ENCODE peak calls at places on chromosome 10, in four cellular contexts. One of them, this sample, is unnamed.

GRCh38 chr10:786666-787512 is 97.4 kb upstream of the DIP2C start:
- DNase-seq in activated CD8-positive, alpha-beta memory T cell treated with anti-CD3 and anti-CD28 coated beads for 48 hours: no peak
- DNase-seq in CD8-positive, alpha-beta T cell: no peak
- DNase-seq in hypothalamus: no peak
- DNase-seq in this sample: no peak

GRCh38 chr10:116085333-116085732 is 187.7 kb downstream of the GFRA1 start:
- DNase-seq in activated CD8-positive, alpha-beta memory T cell treated with anti-CD3 and anti-CD28 coated beads for 48 hours: no peak
- DNase-seq in CD8-positive, alpha-beta T cell: no peak
- DNase-seq in hypothalamus: no peak
- DNase-seq in this sample: no peak

GRCh38 chr10:33052476-33052875 is 94.4 kb upstream of the ITGB1 start:
- DNase-seq in activated CD8-positive, alpha-beta memory T cell treated with anti-CD3 and anti-CD28 coated beads for 48 hours: no peak
- DNase-seq in CD8-positive, alpha-beta T cell: no peak
- DNase-seq in hypothalamus: no peak
- DNase-seq in this sample: no peak

GRCh38 chr10:49037187-49037586 is 78.1 kb downstream of the VSTM4 start:
- DNase-seq in activated CD8-positive, alpha-beta memory T cell treated with anti-CD3 and anti-CD28 coated beads for 48 hours: no peak
- DNase-seq in CD8-positive, alpha-beta T cell: no peak
- DNase-seq in hypothalamus: no peak
- DNase-seq in this sample: no peak

GRCh38 chr10:102744374-102745051 is 765 bp downstream of the WBP1L start:
- DNase-seq in activated CD8-positive, alpha-beta memory T cell treated with anti-CD3 and anti-CD28 coated beads for 48 hours: no peak
- DNase-seq in CD8-positive, alpha-beta T cell: no peak
- DNase-seq in hypothalamus: no peak
- DNase-seq in this sample: no peak

GRCh38 chr10:75540357-75541335 is 109.2 kb downstream of the LRMDA start:
- DNase-seq in activated CD8-positive, alpha-beta memory T cell treated with anti-CD3 and anti-CD28 coated beads for 48 hours: no peak
- DNase-seq in CD8-positive, alpha-beta T cell: no peak
- DNase-seq in hypothalamus: no peak
- DNase-seq in this sample: no peak

GRCh38 chr10:35447693-35448407 is 111.5 kb downstream of the CCNY start:
- DNase-seq in activated CD8-positive, alpha-beta memory T cell treated with anti-CD3 and anti-CD28 coated beads for 48 hours: no peak
- DNase-seq in CD8-positive, alpha-beta T cell: peak
- DNase-seq in hypothalamus: no peak
- DNase-seq in this sample: peak

GRCh38 chr10:129098517-129098916 is 368.5 kb upstream of the MGMT start:
- DNase-seq in activated CD8-positive, alpha-beta memory T cell treated with anti-CD3 and anti-CD28 coated beads for 48 hours: no peak
- DNase-seq in CD8-positive, alpha-beta T cell: no peak
- DNase-seq in hypothalamus: no peak
- DNase-seq in this sample: no peak

GRCh38 chr10:16746856-16747255 is 70.4 kb downstream of the RSU1 start:
- DNase-seq in activated CD8-positive, alpha-beta memory T cell treated with anti-CD3 and anti-CD28 coated beads for 48 hours: no peak
- DNase-seq in CD8-positive, alpha-beta T cell: no peak
- DNase-seq in hypothalamus: no peak
- DNase-seq in this sample: no peak

GRCh38 chr10:61135276-61135721 is 191.3 kb upstream of the RHOBTB1 start:
- DNase-seq in activated CD8-positive, alpha-beta memory T cell treated with anti-CD3 and anti-CD28 coated beads for 48 hours: no peak
- DNase-seq in CD8-positive, alpha-beta T cell: no peak
- DNase-seq in hypothalamus: no peak
- DNase-seq in this sample: no peak

GRCh38 chr10:104267721-104268690 is 978 bp upstream of the GSTO2 start:
- DNase-seq in activated CD8-positive, alpha-beta memory T cell treated with anti-CD3 and anti-CD28 coated beads for 48 hours: no peak
- DNase-seq in CD8-positive, alpha-beta T cell: no peak
- DNase-seq in hypothalamus: no peak
- DNase-seq in this sample: no peak

GRCh38 chr10:121774813-121775212 is 153.0 kb downstream of the ATE1 start:
- DNase-seq in activated CD8-positive, alpha-beta memory T cell treated with anti-CD3 and anti-CD28 coated beads for 48 hours: no peak
- DNase-seq in CD8-positive, alpha-beta T cell: no peak
- DNase-seq in hypothalamus: no peak
- DNase-seq in this sample: no peak

GRCh38 chr10:132509506-132510173 is 27.9 kb upstream of the INPP5A start:
- DNase-seq in activated CD8-positive, alpha-beta memory T cell treated with anti-CD3 and anti-CD28 coated beads for 48 hours: no peak
- DNase-seq in CD8-positive, alpha-beta T cell: no peak
- DNase-seq in hypothalamus: no peak
- DNase-seq in this sample: no peak

GRCh38 chr10:47259521-47259920 is 40.5 kb upstream of the GDF10 start:
- DNase-seq in activated CD8-positive, alpha-beta memory T cell treated with anti-CD3 and anti-CD28 coated beads for 48 hours: no peak
- DNase-seq in CD8-positive, alpha-beta T cell: no peak
- DNase-seq in hypothalamus: no peak
- DNase-seq in this sample: no peak

GRCh38 chr10:59833810-59834209 is 72.5 kb downstream of the CCDC6 start:
- DNase-seq in activated CD8-positive, alpha-beta memory T cell treated with anti-CD3 and anti-CD28 coated beads for 48 hours: no peak
- DNase-seq in CD8-positive, alpha-beta T cell: no peak
- DNase-seq in hypothalamus: no peak
- DNase-seq in this sample: no peak

GRCh38 chr10:77899080-77899477 is 27.5 kb downstream of the DLG5 start:
- DNase-seq in activated CD8-positive, alpha-beta memory T cell treated with anti-CD3 and anti-CD28 coated beads for 48 hours: no peak
- DNase-seq in CD8-positive, alpha-beta T cell: no peak
- DNase-seq in hypothalamus: no peak
- DNase-seq in this sample: no peak

GRCh38 chr10:64060389-64060788 is 539.2 kb downstream of the REEP3 start:
- DNase-seq in activated CD8-positive, alpha-beta memory T cell treated with anti-CD3 and anti-CD28 coated beads for 48 hours: no peak
- DNase-seq in CD8-positive, alpha-beta T cell: no peak
- DNase-seq in hypothalamus: no peak
- DNase-seq in this sample: no peak

GRCh38 chr10:63631971-63632370 is 110.8 kb downstream of the REEP3 start:
- DNase-seq in activated CD8-positive, alpha-beta memory T cell treated with anti-CD3 and anti-CD28 coated beads for 48 hours: no peak
- DNase-seq in CD8-positive, alpha-beta T cell: no peak
- DNase-seq in hypothalamus: no peak
- DNase-seq in this sample: no peak

GRCh38 chr10:617471-617870 is 72.0 kb downstream of the DIP2C start:
- DNase-seq in activated CD8-positive, alpha-beta memory T cell treated with anti-CD3 and anti-CD28 coated beads for 48 hours: no peak
- DNase-seq in CD8-positive, alpha-beta T cell: no peak
- DNase-seq in hypothalamus: no peak
- DNase-seq in this sample: no peak

GRCh38 chr10:63929826-63930467 is 408.7 kb downstream of the REEP3 start:
- DNase-seq in activated CD8-positive, alpha-beta memory T cell treated with anti-CD3 and anti-CD28 coated beads for 48 hours: no peak
- DNase-seq in CD8-positive, alpha-beta T cell: no peak
- DNase-seq in hypothalamus: no peak
- DNase-seq in this sample: no peak

GRCh38 chr10:24811906-24812305 is 88.2 kb upstream of the ARHGAP21 start:
- DNase-seq in activated CD8-positive, alpha-beta memory T cell treated with anti-CD3 and anti-CD28 coated beads for 48 hours: no peak
- DNase-seq in CD8-positive, alpha-beta T cell: no peak
- DNase-seq in hypothalamus: no peak
- DNase-seq in this sample: no peak

GRCh38 chr10:84605802-84606201 is 277.4 kb downstream of the CCSER2 start:
- DNase-seq in activated CD8-positive, alpha-beta memory T cell treated with anti-CD3 and anti-CD28 coated beads for 48 hours: no peak
- DNase-seq in CD8-positive, alpha-beta T cell: no peak
- DNase-seq in hypothalamus: no peak
- DNase-seq in this sample: no peak